ENCODE peak calls at places on chromosomes 11 and 22, in five cellular contexts. F is Peyer's patch; B is CD4-positive, CD25-positive, alpha-beta regulatory T cell; C is fibroblast of lung; I is dorsolateral prefrontal cortex. Z is an unnamed sample.

GRCh38 chr11:11987503-11988022 is 20.9 kb downstream of the DKK3 start:
- DNase-seq in F (no peak), B (no peak), C (peak), I (no peak), Z (no peak)

GRCh38 chr11:58567889-58568512 is 7.7 kb downstream of the LPXN start:
- DNase-seq in F (peak), B (peak), C (peak), I (no peak), Z (peak)

GRCh38 chr11:71138737-71139425 is 113.5 kb downstream of the SHANK2 start:
- DNase-seq in F (no peak), B (no peak), C (no peak), I (no peak), Z (no peak)

GRCh38 chr11:18056561-18057181 is 10.6 kb upstream of the TPH1 start:
- DNase-seq in F (no peak), B (no peak), C (no peak), I (no peak), Z (no peak)

GRCh38 chr11:36485296-36485870 is 24.7 kb downstream of the TRAF6 start:
- DNase-seq in F (no peak), B (no peak), C (no peak), I (no peak), Z (no peak)

GRCh38 chr11:72239849-72240460 is 4.0 kb downstream of the PHOX2A start:
- DNase-seq in F (peak), B (no peak), C (peak), I (no peak), Z (no peak)

GRCh38 chr11:33899383-33900037 is 7.6 kb upstream of the LMO2 start:
- DNase-seq in F (peak), B (no peak), C (peak), I (no peak), Z (no peak)

GRCh38 chr11:74641289-74641688 is 48.9 kb downstream of the POLD3 start:
- DNase-seq in F (no peak), B (no peak), C (no peak), I (no peak), Z (no peak)

GRCh38 chr11:134098566-134099184 is 29.8 kb downstream of the JAM3 start:
- DNase-seq in F (no peak), B (no peak), C (no peak), I (no peak), Z (no peak)

GRCh38 chr11:35523351-35523768 is 2.1 kb downstream of the PAMR1 start:
- DNase-seq in F (no peak), B (no peak), C (no peak), I (no peak), Z (no peak)

GRCh38 chr22:19875061-19875530 is 20.4 kb upstream of the GNB1L start:
- DNase-seq in F (peak), B (no peak), C (no peak), I (peak), Z (no peak)
- H3K27ac ChIP-seq in F (no peak), B (peak), C (no peak), I (no peak), Z (no peak)

GRCh38 chr11:66882540-66882939 is 25.7 kb downstream of the LRFN4 start:
- DNase-seq in F (no peak), B (no peak), C (peak), I (peak), Z (no peak)
- H3K27ac ChIP-seq in F (no peak), B (no peak), C (no peak), I (peak), Z (no peak)

GRCh38 chr22:45496451-45496941 is 6.2 kb upstream of the FBLN1 start:
- DNase-seq in F (peak), B (no peak), C (peak), I (no peak), Z (no peak)

GRCh38 chr22:45499746-45500145 is 2.9 kb upstream of the FBLN1 start:
- DNase-seq in F (peak), B (no peak), C (no peak), I (no peak), Z (no peak)

GRCh38 chr22:45493286-45493771 is 9.4 kb upstream of the FBLN1 start:
- DNase-seq in F (peak), B (no peak), C (peak), I (no peak), Z (no peak)

GRCh38 chr22:45497746-45498145 is 4.9 kb upstream of the FBLN1 start:
- DNase-seq in F (no peak), B (no peak), C (no peak), I (no peak), Z (no peak)

GRCh38 chr22:45497268-45497667 is 5.4 kb upstream of the FBLN1 start:
- DNase-seq in F (no peak), B (no peak), C (no peak), I (no peak), Z (no peak)
- H3K27ac ChIP-seq in F (peak), B (no peak), C (no peak), I (no peak), Z (no peak)

GRCh38 chr11:61899146-61899841 is 7.9 kb upstream of the FADS3 start:
- DNase-seq in F (peak), B (peak), C (peak), I (peak), Z (peak)
- H3K27ac ChIP-seq in F (no peak), B (no peak), C (no peak), I (peak), Z (no peak)

GRCh38 chr11:14566331-14567063 is 46.3 kb upstream of the PSMA1 start:
- DNase-seq in F (no peak), B (no peak), C (no peak), I (no peak), Z (no peak)

GRCh38 chr11:14565845-14566244 is 45.7 kb upstream of the PSMA1 start:
- DNase-seq in F (no peak), B (no peak), C (no peak), I (no peak), Z (no peak)

GRCh38 chr11:14567064-14567651 is 47.0 kb upstream of the PSMA1 start:
- DNase-seq in F (no peak), B (no peak), C (no peak), I (no peak), Z (no peak)
- H3K27ac ChIP-seq in F (no peak), B (peak), C (no peak), I (no peak), Z (no peak)

DNA sequence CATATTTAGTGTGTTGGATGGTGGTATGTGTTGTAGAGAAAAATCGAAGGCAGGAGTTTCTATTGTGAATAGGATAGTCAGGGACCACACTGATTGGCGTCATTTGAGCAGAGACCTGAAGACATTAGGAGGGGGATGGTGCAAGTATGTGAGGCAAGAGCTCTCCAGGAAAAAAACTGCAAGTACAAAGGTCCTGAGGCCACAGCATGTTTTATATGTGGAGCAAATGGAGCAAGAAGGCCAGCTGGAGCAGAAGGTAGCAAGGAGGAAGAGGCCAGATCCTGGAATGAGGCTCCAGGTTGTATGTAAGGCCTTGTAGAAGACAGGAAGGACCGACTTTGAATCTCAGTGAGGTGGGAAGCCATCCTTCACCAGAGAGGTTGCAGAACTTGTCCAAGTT is 14.2 kb upstream of the MICALL1 start:
- DNase-seq in F (no peak), B (no peak), C (no peak), I (no peak), Z (no peak)
- H3K27ac ChIP-seq in F (no peak), B (no peak), C (no peak), I (peak), Z (no peak)

GRCh38 chr11:82796970-82797594 is 63.4 kb upstream of the FAM181B start:
- DNase-seq in F (no peak), B (no peak), C (no peak), I (peak), Z (no peak)

GRCh38 chr11:82794490-82794889 is 60.8 kb upstream of the FAM181B start:
- DNase-seq in F (no peak), B (no peak), C (peak), I (no peak), Z (no peak)

GRCh38 chr11:82802710-82803109 is 69.0 kb upstream of the FAM181B start:
- DNase-seq in F (no peak), B (no peak), C (no peak), I (no peak), Z (no peak)

GRCh38 chr11:82792822-82793569 is 59.3 kb upstream of the FAM181B start:
- DNase-seq in F (no peak), B (no peak), C (no peak), I (no peak), Z (no peak)

DNA sequence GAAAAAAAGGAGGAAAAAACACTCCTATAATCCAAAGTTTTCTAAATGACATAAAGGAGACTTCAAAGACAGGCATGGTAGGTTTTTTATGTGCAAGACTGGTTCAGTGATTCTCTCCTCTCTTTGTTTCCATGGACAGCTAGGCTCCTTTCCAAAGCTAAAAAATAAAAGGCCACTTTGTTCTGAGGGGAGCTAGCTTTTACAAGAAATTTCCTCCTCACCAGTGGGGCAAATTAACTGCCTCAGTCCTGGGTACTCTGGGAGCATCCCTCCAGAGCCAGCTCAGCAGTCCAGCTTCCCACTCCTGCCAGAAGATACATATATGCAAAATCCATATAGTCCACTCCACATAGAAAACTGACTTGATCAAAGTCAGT is 63.9 kb upstream of the FAM181B start:
- DNase-seq in F (no peak), B (no peak), C (no peak), I (no peak), Z (no peak)
- H3K27ac ChIP-seq in F (no peak), B (no peak), C (no peak), I (peak), Z (no peak)

GRCh38 chr22:23250424-23251363 is 70.4 kb downstream of the BCR start:
- DNase-seq in F (no peak), B (no peak), C (no peak), I (no peak), Z (no peak)
- H3K27ac ChIP-seq in F (peak), B (no peak), C (no peak), I (no peak), Z (no peak)

Z was measured in HL-60.